ENCODE peak calls at places on chromosomes 7 and 10, in ten cellular contexts. One of them, this sample, is unnamed.

GRCh38 chr7:70380315-70381027 is 751.5 kb upstream of the GALNT17 start:
- DNase-seq in NCI-H510A: no peak
- DNase-seq in activated CD8-positive, alpha-beta memory T cell treated with anti-CD3 and anti-CD28 coated beads, Interleukin-2, amount 50 U/mL, for 48 hours: no peak
- DNase-seq in WTC11: no peak
- DNase-seq in D341Med: no peak
- DNase-seq in astrocyte of the spinal cord: no peak
- DNase-seq in lung microvascular endothelial cell: no peak
- DNase-seq in NCI-H460: no peak
- DNase-seq in GOT3: no peak
- DNase-seq in NT2/D1: no peak
- DNase-seq in this sample: peak

GRCh38 chr7:41881313-41882130 is 178.6 kb upstream of the INHBA start:
- DNase-seq in activated CD8-positive, alpha-beta memory T cell treated with anti-CD3 and anti-CD28 coated beads, Interleukin-2, amount 50 U/mL, for 48 hours: peak
- DNase-seq in NT2/D1: no peak
- DNase-seq in D341Med: no peak
- DNase-seq in GOT3: no peak
- DNase-seq in NCI-H460: no peak
- DNase-seq in WTC11: no peak
- DNase-seq in astrocyte of the spinal cord: no peak
- DNase-seq in lung microvascular endothelial cell: no peak
- DNase-seq in NCI-H510A: no peak
- DNase-seq in this sample: peak

GRCh38 chr10:24597961-24598360 is 125.7 kb downstream of the ARHGAP21 start:
- DNase-seq in GOT3: no peak
- DNase-seq in NCI-H460: no peak
- DNase-seq in WTC11: no peak
- DNase-seq in NT2/D1: no peak
- DNase-seq in NCI-H510A: no peak
- DNase-seq in astrocyte of the spinal cord: no peak
- DNase-seq in activated CD8-positive, alpha-beta memory T cell treated with anti-CD3 and anti-CD28 coated beads, Interleukin-2, amount 50 U/mL, for 48 hours: no peak
- DNase-seq in lung microvascular endothelial cell: no peak
- DNase-seq in D341Med: no peak
- DNase-seq in this sample: no peak

GRCh38 chr7:30555525-30555924 is 39.2 kb upstream of the GARS1 start:
- DNase-seq in astrocyte of the spinal cord: no peak
- DNase-seq in lung microvascular endothelial cell: no peak
- DNase-seq in activated CD8-positive, alpha-beta memory T cell treated with anti-CD3 and anti-CD28 coated beads, Interleukin-2, amount 50 U/mL, for 48 hours: no peak
- DNase-seq in WTC11: no peak
- DNase-seq in NCI-H510A: no peak
- DNase-seq in NCI-H460: no peak
- DNase-seq in D341Med: no peak
- DNase-seq in GOT3: no peak
- DNase-seq in NT2/D1: no peak
- DNase-seq in this sample: no peak

GRCh38 chr10:5858811-5859210 is 30.9 kb downstream of the ANKRD16 start:
- DNase-seq in WTC11: no peak
- DNase-seq in NCI-H460: no peak
- DNase-seq in GOT3: no peak
- DNase-seq in NCI-H510A: no peak
- DNase-seq in astrocyte of the spinal cord: no peak
- DNase-seq in D341Med: no peak
- DNase-seq in activated CD8-positive, alpha-beta memory T cell treated with anti-CD3 and anti-CD28 coated beads, Interleukin-2, amount 50 U/mL, for 48 hours: no peak
- DNase-seq in lung microvascular endothelial cell: no peak
- DNase-seq in NT2/D1: no peak
- DNase-seq in this sample: no peak

GRCh38 chr7:39580150-39580874 is 14.1 kb downstream of the YAE1 start:
- DNase-seq in D341Med: peak
- DNase-seq in lung microvascular endothelial cell: peak
- DNase-seq in NT2/D1: peak
- DNase-seq in WTC11: peak
- DNase-seq in NCI-H460: peak
- DNase-seq in astrocyte of the spinal cord: peak
- DNase-seq in GOT3: peak
- DNase-seq in NCI-H510A: peak
- DNase-seq in activated CD8-positive, alpha-beta memory T cell treated with anti-CD3 and anti-CD28 coated beads, Interleukin-2, amount 50 U/mL, for 48 hours: peak
- DNase-seq in this sample: no peak

GRCh38 chr7:35694161-35694783 is 663 bp downstream of the HERPUD2 start:
- DNase-seq in D341Med: no peak
- DNase-seq in NCI-H510A: no peak
- DNase-seq in activated CD8-positive, alpha-beta memory T cell treated with anti-CD3 and anti-CD28 coated beads, Interleukin-2, amount 50 U/mL, for 48 hours: peak
- DNase-seq in astrocyte of the spinal cord: peak
- DNase-seq in WTC11: no peak
- DNase-seq in NCI-H460: no peak
- DNase-seq in NT2/D1: no peak
- DNase-seq in lung microvascular endothelial cell: no peak
- DNase-seq in GOT3: no peak
- DNase-seq in this sample: peak

GRCh38 chr10:125788156-125789034 is 12.8 kb upstream of the MMP21 start:
- DNase-seq in NCI-H460: no peak
- DNase-seq in GOT3: no peak
- DNase-seq in D341Med: no peak
- DNase-seq in WTC11: no peak
- DNase-seq in NT2/D1: no peak
- DNase-seq in NCI-H510A: no peak
- DNase-seq in astrocyte of the spinal cord: no peak
- DNase-seq in activated CD8-positive, alpha-beta memory T cell treated with anti-CD3 and anti-CD28 coated beads, Interleukin-2, amount 50 U/mL, for 48 hours: peak
- DNase-seq in lung microvascular endothelial cell: peak
- DNase-seq in this sample: peak

GRCh38 chr10:77504870-77505257 is 132.7 kb downstream of the KCNMA1 start:
- DNase-seq in NCI-H460: no peak
- DNase-seq in activated CD8-positive, alpha-beta memory T cell treated with anti-CD3 and anti-CD28 coated beads, Interleukin-2, amount 50 U/mL, for 48 hours: no peak
- DNase-seq in GOT3: no peak
- DNase-seq in astrocyte of the spinal cord: peak
- DNase-seq in D341Med: peak
- DNase-seq in NT2/D1: no peak
- DNase-seq in NCI-H510A: no peak
- DNase-seq in WTC11: no peak
- DNase-seq in lung microvascular endothelial cell: no peak
- DNase-seq in this sample: no peak

GRCh38 chr10:97506214-97506991 is 7.7 kb downstream of the UBTD1 start:
- DNase-seq in NT2/D1: no peak
- DNase-seq in GOT3: no peak
- DNase-seq in astrocyte of the spinal cord: no peak
- DNase-seq in D341Med: no peak
- DNase-seq in lung microvascular endothelial cell: no peak
- DNase-seq in NCI-H510A: no peak
- DNase-seq in activated CD8-positive, alpha-beta memory T cell treated with anti-CD3 and anti-CD28 coated beads, Interleukin-2, amount 50 U/mL, for 48 hours: no peak
- DNase-seq in NCI-H460: no peak
- DNase-seq in WTC11: no peak
- DNase-seq in this sample: no peak

GRCh38 chr10:68666280-68666760 is 54.7 kb upstream of the CCAR1 start:
- DNase-seq in NT2/D1: no peak
- DNase-seq in GOT3: no peak
- DNase-seq in WTC11: no peak
- DNase-seq in NCI-H510A: no peak
- DNase-seq in NCI-H460: no peak
- DNase-seq in lung microvascular endothelial cell: no peak
- DNase-seq in D341Med: no peak
- DNase-seq in activated CD8-positive, alpha-beta memory T cell treated with anti-CD3 and anti-CD28 coated beads, Interleukin-2, amount 50 U/mL, for 48 hours: no peak
- DNase-seq in astrocyte of the spinal cord: peak
- DNase-seq in this sample: no peak

GRCh38 chr7:128168667-128169210 is 72.3 kb upstream of the LEP start:
- DNase-seq in astrocyte of the spinal cord: peak
- DNase-seq in NCI-H510A: no peak
- DNase-seq in activated CD8-positive, alpha-beta memory T cell treated with anti-CD3 and anti-CD28 coated beads, Interleukin-2, amount 50 U/mL, for 48 hours: no peak
- DNase-seq in lung microvascular endothelial cell: peak
- DNase-seq in D341Med: no peak
- DNase-seq in NT2/D1: peak
- DNase-seq in GOT3: no peak
- DNase-seq in WTC11: peak
- DNase-seq in NCI-H460: peak
- DNase-seq in this sample: peak

GRCh38 chr7:127859330-127859729 is 171.9 kb downstream of the LRRC4 start:
- DNase-seq in GOT3: no peak
- DNase-seq in NCI-H460: no peak
- DNase-seq in astrocyte of the spinal cord: no peak
- DNase-seq in D341Med: no peak
- DNase-seq in activated CD8-positive, alpha-beta memory T cell treated with anti-CD3 and anti-CD28 coated beads, Interleukin-2, amount 50 U/mL, for 48 hours: no peak
- DNase-seq in NT2/D1: no peak
- DNase-seq in NCI-H510A: no peak
- DNase-seq in lung microvascular endothelial cell: no peak
- DNase-seq in WTC11: no peak
- DNase-seq in this sample: no peak

GRCh38 chr10:122561792-122562191 is 1.2 kb downstream of the DMBT1 start:
- DNase-seq in WTC11: no peak
- DNase-seq in activated CD8-positive, alpha-beta memory T cell treated with anti-CD3 and anti-CD28 coated beads, Interleukin-2, amount 50 U/mL, for 48 hours: no peak
- DNase-seq in NT2/D1: no peak
- DNase-seq in D341Med: no peak
- DNase-seq in NCI-H460: no peak
- DNase-seq in astrocyte of the spinal cord: no peak
- DNase-seq in GOT3: no peak
- DNase-seq in lung microvascular endothelial cell: no peak
- DNase-seq in NCI-H510A: no peak
- DNase-seq in this sample: no peak

GRCh38 chr7:29281782-29282541 is 87.4 kb downstream of the CHN2 start:
- DNase-seq in NT2/D1: no peak
- DNase-seq in GOT3: no peak
- DNase-seq in D341Med: no peak
- DNase-seq in WTC11: no peak
- DNase-seq in activated CD8-positive, alpha-beta memory T cell treated with anti-CD3 and anti-CD28 coated beads, Interleukin-2, amount 50 U/mL, for 48 hours: no peak
- DNase-seq in NCI-H510A: peak
- DNase-seq in lung microvascular endothelial cell: no peak
- DNase-seq in astrocyte of the spinal cord: peak
- DNase-seq in NCI-H460: no peak
- DNase-seq in this sample: peak

GRCh38 chr10:18240185-18240882 is 100.1 kb downstream of the CACNB2 start:
- DNase-seq in D341Med: no peak
- DNase-seq in NCI-H510A: no peak
- DNase-seq in NCI-H460: no peak
- DNase-seq in lung microvascular endothelial cell: no peak
- DNase-seq in GOT3: no peak
- DNase-seq in NT2/D1: no peak
- DNase-seq in activated CD8-positive, alpha-beta memory T cell treated with anti-CD3 and anti-CD28 coated beads, Interleukin-2, amount 50 U/mL, for 48 hours: no peak
- DNase-seq in WTC11: no peak
- DNase-seq in astrocyte of the spinal cord: no peak
- DNase-seq in this sample: no peak

GRCh38 chr10:80530251-80530650 is 7.5 kb upstream of the SH2D4B start:
- DNase-seq in WTC11: no peak
- DNase-seq in activated CD8-positive, alpha-beta memory T cell treated with anti-CD3 and anti-CD28 coated beads, Interleukin-2, amount 50 U/mL, for 48 hours: peak
- DNase-seq in NT2/D1: no peak
- DNase-seq in lung microvascular endothelial cell: peak
- DNase-seq in GOT3: no peak
- DNase-seq in NCI-H510A: no peak
- DNase-seq in D341Med: no peak
- DNase-seq in NCI-H460: peak
- DNase-seq in astrocyte of the spinal cord: no peak
- DNase-seq in this sample: no peak

GRCh38 chr10:22657566-22658190 is 56.7 kb downstream of the PIP4K2A start:
- DNase-seq in lung microvascular endothelial cell: peak
- DNase-seq in NT2/D1: no peak
- DNase-seq in WTC11: no peak
- DNase-seq in activated CD8-positive, alpha-beta memory T cell treated with anti-CD3 and anti-CD28 coated beads, Interleukin-2, amount 50 U/mL, for 48 hours: no peak
- DNase-seq in NCI-H510A: no peak
- DNase-seq in GOT3: no peak
- DNase-seq in astrocyte of the spinal cord: peak
- DNase-seq in NCI-H460: no peak
- DNase-seq in D341Med: no peak
- DNase-seq in this sample: no peak

GRCh38 chr7:29859491-29860180 is 53.3 kb downstream of the WIPF3 start:
- DNase-seq in NCI-H510A: no peak
- DNase-seq in GOT3: no peak
- DNase-seq in D341Med: no peak
- DNase-seq in NCI-H460: no peak
- DNase-seq in WTC11: no peak
- DNase-seq in lung microvascular endothelial cell: no peak
- DNase-seq in activated CD8-positive, alpha-beta memory T cell treated with anti-CD3 and anti-CD28 coated beads, Interleukin-2, amount 50 U/mL, for 48 hours: no peak
- DNase-seq in astrocyte of the spinal cord: no peak
- DNase-seq in NT2/D1: no peak
- DNase-seq in this sample: no peak

GRCh38 chr7:16034353-16034752 is 347.9 kb upstream of the MEOX2 start:
- DNase-seq in NCI-H460: no peak
- DNase-seq in GOT3: no peak
- DNase-seq in astrocyte of the spinal cord: no peak
- DNase-seq in WTC11: no peak
- DNase-seq in D341Med: no peak
- DNase-seq in activated CD8-positive, alpha-beta memory T cell treated with anti-CD3 and anti-CD28 coated beads, Interleukin-2, amount 50 U/mL, for 48 hours: no peak
- DNase-seq in NCI-H510A: no peak
- DNase-seq in lung microvascular endothelial cell: no peak
- DNase-seq in NT2/D1: no peak
- DNase-seq in this sample: no peak

GRCh38 chr10:77458986-77459590 is 178.5 kb downstream of the KCNMA1 start:
- DNase-seq in GOT3: no peak
- DNase-seq in astrocyte of the spinal cord: peak
- DNase-seq in D341Med: no peak
- DNase-seq in lung microvascular endothelial cell: no peak
- DNase-seq in WTC11: no peak
- DNase-seq in NT2/D1: no peak
- DNase-seq in NCI-H510A: no peak
- DNase-seq in NCI-H460: no peak
- DNase-seq in activated CD8-positive, alpha-beta memory T cell treated with anti-CD3 and anti-CD28 coated beads, Interleukin-2, amount 50 U/mL, for 48 hours: no peak
- DNase-seq in this sample: no peak

GRCh38 chr7:142690554-142691182 is 58.6 kb upstream of the PRSS1 start:
- DNase-seq in NCI-H460: no peak
- DNase-seq in NCI-H510A: no peak
- DNase-seq in activated CD8-positive, alpha-beta memory T cell treated with anti-CD3 and anti-CD28 coated beads, Interleukin-2, amount 50 U/mL, for 48 hours: no peak
- DNase-seq in WTC11: no peak
- DNase-seq in NT2/D1: no peak
- DNase-seq in astrocyte of the spinal cord: no peak
- DNase-seq in D341Med: no peak
- DNase-seq in GOT3: no peak
- DNase-seq in lung microvascular endothelial cell: no peak
- DNase-seq in this sample: no peak

GRCh38 chr10:4083509-4084003 is 298.5 kb upstream of the KLF6 start:
- DNase-seq in activated CD8-positive, alpha-beta memory T cell treated with anti-CD3 and anti-CD28 coated beads, Interleukin-2, amount 50 U/mL, for 48 hours: no peak
- DNase-seq in astrocyte of the spinal cord: no peak
- DNase-seq in WTC11: no peak
- DNase-seq in GOT3: no peak
- DNase-seq in NCI-H460: no peak
- DNase-seq in NCI-H510A: no peak
- DNase-seq in lung microvascular endothelial cell: peak
- DNase-seq in NT2/D1: no peak
- DNase-seq in D341Med: no peak
- DNase-seq in this sample: no peak

GRCh38 chr10:90136731-90137316 is 435.4 kb downstream of the KIF20B start:
- DNase-seq in WTC11: peak
- DNase-seq in astrocyte of the spinal cord: peak
- DNase-seq in GOT3: no peak
- DNase-seq in activated CD8-positive, alpha-beta memory T cell treated with anti-CD3 and anti-CD28 coated beads, Interleukin-2, amount 50 U/mL, for 48 hours: peak
- DNase-seq in NCI-H460: no peak
- DNase-seq in NT2/D1: no peak
- DNase-seq in lung microvascular endothelial cell: peak
- DNase-seq in NCI-H510A: no peak
- DNase-seq in D341Med: no peak
- DNase-seq in this sample: no peak

GRCh38 chr10:787933-788651 is 98.6 kb upstream of the DIP2C start:
- DNase-seq in NT2/D1: no peak
- DNase-seq in astrocyte of the spinal cord: peak
- DNase-seq in NCI-H510A: no peak
- DNase-seq in WTC11: no peak
- DNase-seq in GOT3: no peak
- DNase-seq in NCI-H460: no peak
- DNase-seq in D341Med: peak
- DNase-seq in activated CD8-positive, alpha-beta memory T cell treated with anti-CD3 and anti-CD28 coated beads, Interleukin-2, amount 50 U/mL, for 48 hours: peak
- DNase-seq in lung microvascular endothelial cell: peak
- DNase-seq in this sample: no peak

GRCh38 chr10:104333037-104333727 is 5.1 kb downstream of the ITPRIP start:
- DNase-seq in NCI-H510A: no peak
- DNase-seq in NT2/D1: no peak
- DNase-seq in WTC11: no peak
- DNase-seq in D341Med: no peak
- DNase-seq in lung microvascular endothelial cell: peak
- DNase-seq in activated CD8-positive, alpha-beta memory T cell treated with anti-CD3 and anti-CD28 coated beads, Interleukin-2, amount 50 U/mL, for 48 hours: peak
- DNase-seq in astrocyte of the spinal cord: peak
- DNase-seq in NCI-H460: no peak
- DNase-seq in GOT3: no peak
- DNase-seq in this sample: no peak

GRCh38 chr7:132930881-132931280 is 151.0 kb downstream of the CHCHD3 start:
- DNase-seq in NT2/D1: peak
- DNase-seq in astrocyte of the spinal cord: no peak
- DNase-seq in GOT3: no peak
- DNase-seq in WTC11: peak
- DNase-seq in NCI-H460: peak
- DNase-seq in lung microvascular endothelial cell: peak
- DNase-seq in NCI-H510A: no peak
- DNase-seq in D341Med: peak
- DNase-seq in activated CD8-positive, alpha-beta memory T cell treated with anti-CD3 and anti-CD28 coated beads, Interleukin-2, amount 50 U/mL, for 48 hours: no peak
- DNase-seq in this sample: no peak

GRCh38 chr10:128883126-128884060 is 583.6 kb upstream of the MGMT start:
- DNase-seq in lung microvascular endothelial cell: no peak
- DNase-seq in GOT3: no peak
- DNase-seq in D341Med: no peak
- DNase-seq in WTC11: no peak
- DNase-seq in astrocyte of the spinal cord: no peak
- DNase-seq in activated CD8-positive, alpha-beta memory T cell treated with anti-CD3 and anti-CD28 coated beads, Interleukin-2, amount 50 U/mL, for 48 hours: no peak
- DNase-seq in NCI-H510A: no peak
- DNase-seq in NT2/D1: no peak
- DNase-seq in NCI-H460: no peak
- DNase-seq in this sample: no peak